ENCODE peak calls at places on chromosomes 6 and 20, in seven cellular contexts. One of them, this sample, is unnamed.

GRCh38 chr6:55822815-55823214 is 52.6 kb downstream of the BMP5 start:
- DNase-seq in NCI-H460: no peak
- DNase-seq in B cell: no peak
- DNase-seq in astrocyte of the cerebellum: no peak
- DNase-seq in cardiac muscle cell: peak; percentile 10
- DNase-seq in tibial nerve: no peak
- DNase-seq in ELF-1: no peak
- DNase-seq in this sample: no peak

GRCh38 chr20:4569092-4569491 is 152.6 kb upstream of the PRND start:
- DNase-seq in NCI-H460: no peak
- DNase-seq in B cell: no peak
- DNase-seq in astrocyte of the cerebellum: no peak
- DNase-seq in cardiac muscle cell: no peak
- DNase-seq in tibial nerve: no peak
- DNase-seq in ELF-1: peak; percentile 24
- DNase-seq in this sample: no peak

GRCh38 chr20:36285746-36286447 is 20.2 kb upstream of the DLGAP4 start:
- DNase-seq in NCI-H460: no peak
- DNase-seq in B cell: no peak
- DNase-seq in astrocyte of the cerebellum: no peak
- DNase-seq in cardiac muscle cell: no peak
- DNase-seq in tibial nerve: no peak
- DNase-seq in ELF-1: no peak
- DNase-seq in this sample: no peak

GRCh38 chr20:61499859-61500258 is 247.8 kb downstream of the CDH4 start:
- DNase-seq in NCI-H460: no peak
- DNase-seq in B cell: no peak
- DNase-seq in astrocyte of the cerebellum: no peak
- DNase-seq in cardiac muscle cell: no peak
- DNase-seq in tibial nerve: no peak
- DNase-seq in ELF-1: no peak
- DNase-seq in this sample: no peak

GRCh38 chr6:168601101-168601500 is 160.1 kb downstream of the SMOC2 start:
- DNase-seq in NCI-H460: no peak
- DNase-seq in B cell: no peak
- DNase-seq in astrocyte of the cerebellum: no peak
- DNase-seq in cardiac muscle cell: no peak
- DNase-seq in tibial nerve: no peak
- DNase-seq in ELF-1: no peak
- DNase-seq in this sample: no peak

GRCh38 chr6:37626915-37627314 is 70.8 kb downstream of the MDGA1 start:
- DNase-seq in NCI-H460: no peak
- DNase-seq in B cell: no peak
- DNase-seq in astrocyte of the cerebellum: no peak
- DNase-seq in cardiac muscle cell: no peak
- DNase-seq in tibial nerve: no peak
- DNase-seq in ELF-1: no peak
- DNase-seq in this sample: no peak

GRCh38 chr6:33957391-33958207 is 153.8 kb upstream of the MLN start:
- DNase-seq in NCI-H460: no peak
- DNase-seq in B cell: no peak
- DNase-seq in astrocyte of the cerebellum: no peak
- DNase-seq in cardiac muscle cell: no peak
- DNase-seq in tibial nerve: no peak
- DNase-seq in ELF-1: no peak
- DNase-seq in this sample: no peak

GRCh38 chr6:150915156-150915555 is 49.7 kb downstream of the MTHFD1L start:
- DNase-seq in NCI-H460: no peak
- DNase-seq in B cell: no peak
- DNase-seq in astrocyte of the cerebellum: no peak
- DNase-seq in cardiac muscle cell: no peak
- DNase-seq in tibial nerve: no peak
- DNase-seq in ELF-1: no peak
- DNase-seq in this sample: no peak

GRCh38 chr6:111061493-111061892 is 25.8 kb upstream of the SLC16A10 start:
- DNase-seq in NCI-H460: no peak
- DNase-seq in B cell: no peak
- DNase-seq in astrocyte of the cerebellum: peak; percentile 11
- DNase-seq in cardiac muscle cell: no peak
- DNase-seq in tibial nerve: no peak
- DNase-seq in ELF-1: no peak
- DNase-seq in this sample: no peak

GRCh38 chr6:4188801-4189200 is 53.4 kb upstream of the ECI2 start:
- DNase-seq in NCI-H460: no peak
- DNase-seq in B cell: no peak
- DNase-seq in astrocyte of the cerebellum: no peak
- DNase-seq in cardiac muscle cell: no peak
- DNase-seq in tibial nerve: no peak
- DNase-seq in ELF-1: no peak
- DNase-seq in this sample: no peak

GRCh38 chr6:157429248-157429647 is 48.3 kb downstream of the ZDHHC14 start:
- DNase-seq in NCI-H460: no peak
- DNase-seq in B cell: no peak
- DNase-seq in astrocyte of the cerebellum: no peak
- DNase-seq in cardiac muscle cell: no peak
- DNase-seq in tibial nerve: no peak
- DNase-seq in ELF-1: no peak
- DNase-seq in this sample: no peak

GRCh38 chr6:149895702-149896310 is 2.1 kb downstream of the RAET1E start:
- DNase-seq in NCI-H460: no peak
- DNase-seq in B cell: no peak
- DNase-seq in astrocyte of the cerebellum: peak; percentile 43
- DNase-seq in cardiac muscle cell: peak; percentile 46
- DNase-seq in tibial nerve: no peak
- DNase-seq in ELF-1: no peak
- DNase-seq in this sample: no peak

GRCh38 chr6:167351656-167352354 is 26.9 kb downstream of the TTLL2 start:
- DNase-seq in NCI-H460: no peak
- DNase-seq in B cell: no peak
- DNase-seq in astrocyte of the cerebellum: no peak
- DNase-seq in cardiac muscle cell: no peak
- DNase-seq in tibial nerve: no peak
- DNase-seq in ELF-1: no peak
- DNase-seq in this sample: no peak

GRCh38 chr20:51366155-51366886 is 176.2 kb downstream of the NFATC2 start:
- DNase-seq in NCI-H460: no peak
- DNase-seq in B cell: no peak
- DNase-seq in astrocyte of the cerebellum: peak; percentile 99
- DNase-seq in cardiac muscle cell: peak; percentile 97
- DNase-seq in tibial nerve: peak; percentile 56
- DNase-seq in ELF-1: peak; percentile 75
- DNase-seq in this sample: no peak

GRCh38 chr6:121615493-121615892 is 180.0 kb downstream of the GJA1 start:
- DNase-seq in NCI-H460: no peak
- DNase-seq in B cell: no peak
- DNase-seq in astrocyte of the cerebellum: no peak
- DNase-seq in cardiac muscle cell: no peak
- DNase-seq in tibial nerve: no peak
- DNase-seq in ELF-1: no peak
- DNase-seq in this sample: no peak

GRCh38 chr6:169589293-169589692 is 112.5 kb downstream of the WDR27 start:
- DNase-seq in NCI-H460: no peak
- DNase-seq in B cell: no peak
- DNase-seq in astrocyte of the cerebellum: peak; percentile 80
- DNase-seq in cardiac muscle cell: peak; percentile 48
- DNase-seq in tibial nerve: no peak
- DNase-seq in ELF-1: no peak
- DNase-seq in this sample: no peak

GRCh38 chr20:37316116-37316774 is 26.8 kb downstream of the MANBAL start:
- DNase-seq in NCI-H460: no peak
- DNase-seq in B cell: peak; percentile 80
- DNase-seq in astrocyte of the cerebellum: no peak
- DNase-seq in cardiac muscle cell: no peak
- DNase-seq in tibial nerve: no peak
- DNase-seq in ELF-1: peak; percentile 47
- DNase-seq in this sample: peak; percentile 71

GRCh38 chr6:35391240-35391968 is 49.0 kb downstream of the PPARD start:
- DNase-seq in NCI-H460: no peak
- DNase-seq in B cell: no peak
- DNase-seq in astrocyte of the cerebellum: peak; percentile 91
- DNase-seq in cardiac muscle cell: peak; percentile 79
- DNase-seq in tibial nerve: no peak
- DNase-seq in ELF-1: no peak
- DNase-seq in this sample: no peak

GRCh38 chr6:97009781-97010492 is 85.4 kb downstream of the KLHL32 start:
- DNase-seq in NCI-H460: no peak
- DNase-seq in B cell: no peak
- DNase-seq in astrocyte of the cerebellum: no peak
- DNase-seq in cardiac muscle cell: no peak
- DNase-seq in tibial nerve: no peak
- DNase-seq in ELF-1: no peak
- DNase-seq in this sample: no peak

GRCh38 chr6:157314705-157315321 is 8.5 kb downstream of the TMEM242 start:
- DNase-seq in NCI-H460: peak; percentile 56
- DNase-seq in B cell: peak; percentile 51
- DNase-seq in astrocyte of the cerebellum: peak; percentile 79
- DNase-seq in cardiac muscle cell: peak; percentile 86
- DNase-seq in tibial nerve: no peak
- DNase-seq in ELF-1: no peak
- DNase-seq in this sample: peak; percentile 61

GRCh38 chr20:60808701-60809100 is 443.4 kb upstream of the CDH4 start:
- DNase-seq in NCI-H460: no peak
- DNase-seq in B cell: no peak
- DNase-seq in astrocyte of the cerebellum: no peak
- DNase-seq in cardiac muscle cell: no peak
- DNase-seq in tibial nerve: no peak
- DNase-seq in ELF-1: no peak
- DNase-seq in this sample: no peak

GRCh38 chr6:100281471-100281878 is 183.2 kb downstream of the SIM1 start:
- DNase-seq in NCI-H460: no peak
- DNase-seq in B cell: no peak
- DNase-seq in astrocyte of the cerebellum: no peak
- DNase-seq in cardiac muscle cell: peak; percentile 42
- DNase-seq in tibial nerve: no peak
- DNase-seq in ELF-1: peak; percentile 76
- DNase-seq in this sample: no peak

GRCh38 chr6:103002282-103002681 is 1608.8 kb downstream of the GRIK2 start:
- DNase-seq in NCI-H460: no peak
- DNase-seq in B cell: no peak
- DNase-seq in astrocyte of the cerebellum: no peak
- DNase-seq in cardiac muscle cell: no peak
- DNase-seq in tibial nerve: no peak
- DNase-seq in ELF-1: no peak
- DNase-seq in this sample: no peak

GRCh38 chr6:165556116-165556843 is 106.8 kb downstream of the PDE10A start:
- DNase-seq in NCI-H460: no peak
- DNase-seq in B cell: no peak
- DNase-seq in astrocyte of the cerebellum: peak; percentile 66
- DNase-seq in cardiac muscle cell: peak; percentile 66
- DNase-seq in tibial nerve: no peak
- DNase-seq in ELF-1: no peak
- DNase-seq in this sample: no peak

GRCh38 chr6:49551126-49551865 is 828 bp downstream of the C6orf141 start:
- DNase-seq in NCI-H460: no peak
- DNase-seq in B cell: no peak
- DNase-seq in astrocyte of the cerebellum: no peak
- DNase-seq in cardiac muscle cell: no peak
- DNase-seq in tibial nerve: no peak
- DNase-seq in ELF-1: peak; percentile 67
- DNase-seq in this sample: peak; percentile 16

GRCh38 chr6:166419268-166419667 is 36.5 kb upstream of the MPC1 start:
- DNase-seq in NCI-H460: no peak
- DNase-seq in B cell: no peak
- DNase-seq in astrocyte of the cerebellum: peak; percentile 36
- DNase-seq in cardiac muscle cell: no peak
- DNase-seq in tibial nerve: no peak
- DNase-seq in ELF-1: no peak
- DNase-seq in this sample: peak; percentile 61

GRCh38 chr6:16149305-16149704 is 20.4 kb downstream of the MYLIP start:
- DNase-seq in NCI-H460: no peak
- DNase-seq in B cell: no peak
- DNase-seq in astrocyte of the cerebellum: no peak
- DNase-seq in cardiac muscle cell: no peak
- DNase-seq in tibial nerve: no peak
- DNase-seq in ELF-1: no peak
- DNase-seq in this sample: no peak

GRCh38 chr6:7051780-7052440 is 55.9 kb upstream of the RREB1 start:
- DNase-seq in NCI-H460: no peak
- DNase-seq in B cell: peak; percentile 85
- DNase-seq in astrocyte of the cerebellum: no peak
- DNase-seq in cardiac muscle cell: peak; percentile 52
- DNase-seq in tibial nerve: no peak
- DNase-seq in ELF-1: peak; percentile 86
- DNase-seq in this sample: peak; percentile 84

GRCh38 chr20:63744574-63745423 is 5.2 kb downstream of the SLC2A4RG start:
- DNase-seq in NCI-H460: no peak
- DNase-seq in B cell: peak; percentile 36
- DNase-seq in astrocyte of the cerebellum: no peak
- DNase-seq in cardiac muscle cell: no peak
- DNase-seq in tibial nerve: no peak
- DNase-seq in ELF-1: no peak
- DNase-seq in this sample: no peak

GRCh38 chr6:101626264-101626663 is 232.8 kb downstream of the GRIK2 start:
- DNase-seq in NCI-H460: no peak
- DNase-seq in B cell: no peak
- DNase-seq in astrocyte of the cerebellum: no peak
- DNase-seq in cardiac muscle cell: no peak
- DNase-seq in tibial nerve: no peak
- DNase-seq in ELF-1: no peak
- DNase-seq in this sample: no peak

GRCh38 chr20:59933296-59933848 is at the start of gene SYCP2:
- DNase-seq in NCI-H460: no peak
- DNase-seq in B cell: peak; percentile 81
- DNase-seq in astrocyte of the cerebellum: no peak
- DNase-seq in cardiac muscle cell: peak; percentile 49
- DNase-seq in tibial nerve: no peak
- DNase-seq in ELF-1: peak; percentile 20
- DNase-seq in this sample: peak; percentile 91

GRCh38 chr20:4091332-4092135 is 76.2 kb upstream of the RNF24 start:
- DNase-seq in NCI-H460: peak; percentile 62
- DNase-seq in B cell: peak; percentile 43
- DNase-seq in astrocyte of the cerebellum: no peak
- DNase-seq in cardiac muscle cell: peak; percentile 72
- DNase-seq in tibial nerve: peak; percentile 46
- DNase-seq in ELF-1: peak; percentile 90
- DNase-seq in this sample: peak; percentile 65

GRCh38 chr6:43992783-43993505 is 134.3 kb downstream of the MRPL14 start:
- DNase-seq in NCI-H460: no peak
- DNase-seq in B cell: no peak
- DNase-seq in astrocyte of the cerebellum: no peak
- DNase-seq in cardiac muscle cell: no peak
- DNase-seq in tibial nerve: no peak
- DNase-seq in ELF-1: no peak
- DNase-seq in this sample: no peak

GRCh38 chr6:336159-337114 is 44.1 kb downstream of the DUSP22 start:
- DNase-seq in NCI-H460: no peak
- DNase-seq in B cell: no peak
- DNase-seq in astrocyte of the cerebellum: no peak
- DNase-seq in cardiac muscle cell: no peak
- DNase-seq in tibial nerve: no peak
- DNase-seq in ELF-1: no peak
- DNase-seq in this sample: peak; percentile 75

GRCh38 chr20:37649635-37650244 is 44.1 kb upstream of the CTNNBL1 start:
- DNase-seq in NCI-H460: no peak
- DNase-seq in B cell: no peak
- DNase-seq in astrocyte of the cerebellum: no peak
- DNase-seq in cardiac muscle cell: no peak
- DNase-seq in tibial nerve: no peak
- DNase-seq in ELF-1: no peak
- DNase-seq in this sample: no peak

GRCh38 chr20:48632017-48632824 is 195.6 kb downstream of the PREX1 start:
- DNase-seq in NCI-H460: no peak
- DNase-seq in B cell: peak; percentile 32
- DNase-seq in astrocyte of the cerebellum: no peak
- DNase-seq in cardiac muscle cell: no peak
- DNase-seq in tibial nerve: no peak
- DNase-seq in ELF-1: no peak
- DNase-seq in this sample: no peak

GRCh38 chr6:170143401-170144150 is 147.3 kb downstream of the DLL1 start:
- DNase-seq in NCI-H460: no peak
- DNase-seq in B cell: no peak
- DNase-seq in astrocyte of the cerebellum: no peak
- DNase-seq in cardiac muscle cell: no peak
- DNase-seq in tibial nerve: no peak
- DNase-seq in ELF-1: no peak
- DNase-seq in this sample: no peak

GRCh38 chr6:148495029-148495428 is 152.4 kb downstream of the SASH1 start:
- DNase-seq in NCI-H460: no peak
- DNase-seq in B cell: no peak
- DNase-seq in astrocyte of the cerebellum: no peak
- DNase-seq in cardiac muscle cell: no peak
- DNase-seq in tibial nerve: no peak
- DNase-seq in ELF-1: no peak
- DNase-seq in this sample: no peak